ENCODE peak calls at places on chromosomes 3 and 15, in four cellular contexts. One of them, this sample, is unnamed.

GRCh38 chr15:78072080-78072892 is 5.2 kb downstream of the TBC1D2B start:
- DNase-seq in WERI-Rb-1: no peak
- DNase-seq in WTC11: peak
- DNase-seq in GM10248: no peak
- DNase-seq in this sample: no peak

GRCh38 chr15:69988541-69989225 is 109.0 kb downstream of the TLE3 start:
- DNase-seq in WERI-Rb-1: no peak
- DNase-seq in WTC11: peak
- DNase-seq in GM10248: no peak
- DNase-seq in this sample: no peak

GRCh38 chr15:29050870-29051269 is 165.1 kb downstream of the APBA2 start:
- DNase-seq in WERI-Rb-1: no peak
- DNase-seq in WTC11: no peak
- DNase-seq in GM10248: no peak
- DNase-seq in this sample: peak

GRCh38 chr15:74799255-74799842 is 13.3 kb upstream of the LMAN1L start:
- DNase-seq in WERI-Rb-1: no peak
- DNase-seq in WTC11: no peak
- DNase-seq in GM10248: no peak
- DNase-seq in this sample: no peak

GRCh38 chr15:38300395-38300794 is 47.8 kb downstream of the SPRED1 start:
- DNase-seq in WERI-Rb-1: no peak
- DNase-seq in WTC11: no peak
- DNase-seq in GM10248: peak
- DNase-seq in this sample: no peak

GRCh38 chr3:59192473-59192872 is 142.6 kb upstream of the CFAP20DC start:
- DNase-seq in WERI-Rb-1: no peak
- DNase-seq in WTC11: no peak
- DNase-seq in GM10248: no peak
- DNase-seq in this sample: no peak

GRCh38 chr3:120710359-120710758 is 28.3 kb upstream of the HGD start:
- DNase-seq in WERI-Rb-1: peak
- DNase-seq in WTC11: no peak
- DNase-seq in GM10248: no peak
- DNase-seq in this sample: no peak

GRCh38 chr3:32009101-32009500 is 27.6 kb downstream of the ZNF860 start:
- DNase-seq in WERI-Rb-1: no peak
- DNase-seq in WTC11: no peak
- DNase-seq in GM10248: no peak
- DNase-seq in this sample: no peak

GRCh38 chr15:33194704-33195261 is at the start of gene FMN1:
- DNase-seq in WERI-Rb-1: peak
- DNase-seq in WTC11: peak
- DNase-seq in GM10248: peak
- DNase-seq in this sample: peak

GRCh38 chr15:28911295-28911979 is 25.7 kb downstream of the APBA2 start:
- DNase-seq in WERI-Rb-1: peak
- DNase-seq in WTC11: no peak
- DNase-seq in GM10248: no peak
- DNase-seq in this sample: no peak

GRCh38 chr3:175392653-175393052 is 533.5 kb downstream of the NAALADL2 start:
- DNase-seq in WERI-Rb-1: no peak
- DNase-seq in WTC11: no peak
- DNase-seq in GM10248: no peak
- DNase-seq in this sample: no peak

GRCh38 chr15:71202712-71203111 is 87.4 kb downstream of the THSD4 start:
- DNase-seq in WERI-Rb-1: no peak
- DNase-seq in WTC11: peak
- DNase-seq in GM10248: no peak
- DNase-seq in this sample: no peak

GRCh38 chr15:60392986-60393811 is 4.6 kb downstream of the ANXA2 start:
- DNase-seq in WERI-Rb-1: no peak
- DNase-seq in WTC11: no peak
- DNase-seq in GM10248: no peak
- DNase-seq in this sample: no peak

DNA sequence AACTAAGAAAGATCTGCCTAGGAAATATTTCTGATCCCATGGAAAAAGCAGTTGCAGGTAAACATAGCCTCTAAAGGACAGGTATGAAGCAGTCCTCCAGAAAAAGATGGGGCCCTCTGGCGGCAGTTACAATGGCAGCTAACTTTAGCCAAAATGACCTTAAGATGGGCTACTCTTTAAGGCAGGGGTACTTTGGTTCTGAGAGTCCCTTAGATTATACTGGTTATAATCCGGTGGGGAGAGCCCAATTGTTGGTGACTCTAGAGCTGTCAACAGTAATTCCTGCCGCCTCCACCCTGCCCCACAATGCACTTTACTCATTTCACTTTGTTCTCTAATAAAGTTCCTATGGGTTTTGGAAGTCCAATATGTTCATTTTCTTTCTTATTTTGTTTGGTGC is 412.8 kb upstream of the WNT5A start:
- DNase-seq in WERI-Rb-1: no peak
- DNase-seq in WTC11: peak
- DNase-seq in GM10248: peak
- DNase-seq in this sample: no peak
- TF ChIP-seq CTCF in WERI-Rb-1: no peak
- TF ChIP-seq CTCF in WTC11: no peak
- TF ChIP-seq CTCF in GM10248: peak
- TF ChIP-seq CTCF in this sample: no peak

GRCh38 chr15:90648137-90649070 is 68.7 kb upstream of the BLM start:
- DNase-seq in WERI-Rb-1: peak
- DNase-seq in WTC11: peak
- DNase-seq in GM10248: peak
- DNase-seq in this sample: peak
- TF ChIP-seq CTCF in WERI-Rb-1: peak
- TF ChIP-seq CTCF in WTC11: peak
- TF ChIP-seq CTCF in GM10248: peak
- TF ChIP-seq CTCF in this sample: peak

DNA sequence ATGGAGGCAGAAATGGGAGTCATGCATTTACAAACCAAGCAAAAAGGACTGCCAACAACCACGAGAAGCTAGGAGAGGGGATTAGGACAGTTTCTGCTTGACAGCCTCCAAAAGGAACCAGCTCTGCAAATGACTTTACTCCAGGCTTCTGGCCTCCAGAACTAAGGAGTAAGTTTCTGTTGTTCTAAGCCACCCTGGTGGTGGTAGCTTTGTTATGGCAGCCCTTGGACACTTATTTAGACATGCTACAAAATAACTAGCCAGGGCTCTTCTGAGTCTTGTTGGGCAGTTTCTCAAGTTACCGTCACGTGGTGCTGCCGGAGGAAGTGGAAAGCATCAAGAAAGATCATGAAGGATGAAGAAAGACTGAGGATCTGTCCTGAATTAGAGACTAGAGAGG is 386.5 kb downstream of the LRTM1 start:
- DNase-seq in WERI-Rb-1: no peak
- DNase-seq in WTC11: no peak
- DNase-seq in GM10248: no peak
- DNase-seq in this sample: no peak
- TF ChIP-seq CTCF in WERI-Rb-1: no peak
- TF ChIP-seq CTCF in WTC11: no peak
- TF ChIP-seq CTCF in GM10248: no peak
- TF ChIP-seq CTCF in this sample: no peak

GRCh38 chr3:4976109-4976508 is 3.1 kb upstream of the BHLHE40 start:
- DNase-seq in WERI-Rb-1: peak
- DNase-seq in WTC11: peak
- DNase-seq in GM10248: no peak
- DNase-seq in this sample: no peak
- TF ChIP-seq CTCF in WERI-Rb-1: peak
- TF ChIP-seq CTCF in WTC11: peak
- TF ChIP-seq CTCF in GM10248: peak
- TF ChIP-seq CTCF in this sample: no peak